ENCODE peak calls at places on chromosomes 11 and 22, in seven cellular contexts. One of them, this sample, is unnamed.
A peak's percentile ranks its signal among the peaks of the same experiment; 100 is the strongest.

GRCh38 chr11:64868904-64869570 is 9.4 kb downstream of the EHD1 start:
- DNase-seq in glutamatergic neuron: no peak
- DNase-seq in coronary artery: no peak
- DNase-seq in DND-41: no peak
- DNase-seq in K562: no peak
- DNase-seq in GM06990: peak; percentile 61
- DNase-seq in spleen: peak; percentile 84
- DNase-seq in this sample: no peak

GRCh38 chr11:96257972-96258951 is 84.7 kb downstream of the MAML2 start:
- DNase-seq in K562: no peak
- DNase-seq in coronary artery: no peak
- DNase-seq in DND-41: peak; percentile 78
- DNase-seq in glutamatergic neuron: no peak
- DNase-seq in spleen: no peak
- DNase-seq in GM06990: peak; percentile 40
- DNase-seq in this sample: peak; percentile 49

GRCh38 chr11:64745219-64745522 is 1.2 kb upstream of the RASGRP2 start:
- DNase-seq in GM06990: peak; percentile 76
- DNase-seq in coronary artery: no peak
- DNase-seq in spleen: peak; percentile 100
- DNase-seq in DND-41: peak; percentile 98
- DNase-seq in glutamatergic neuron: no peak
- DNase-seq in K562: no peak
- DNase-seq in this sample: no peak

GRCh38 chr11:11370263-11371060 is 17.4 kb upstream of the CSNK2A3 start:
- DNase-seq in K562: no peak
- DNase-seq in glutamatergic neuron: no peak
- DNase-seq in coronary artery: no peak
- DNase-seq in spleen: no peak
- DNase-seq in DND-41: no peak
- DNase-seq in GM06990: peak; percentile 12
- DNase-seq in this sample: peak; percentile 18

GRCh38 chr11:45161252-45162063 is 15.0 kb downstream of the PRDM11 start:
- DNase-seq in coronary artery: no peak
- DNase-seq in DND-41: no peak
- DNase-seq in glutamatergic neuron: no peak
- DNase-seq in K562: no peak
- DNase-seq in GM06990: no peak
- DNase-seq in spleen: peak; percentile 72
- DNase-seq in this sample: no peak

GRCh38 chr11:86176165-86176884 is 68.2 kb upstream of the EED start:
- DNase-seq in GM06990: peak; percentile 37
- DNase-seq in coronary artery: no peak
- DNase-seq in spleen: no peak
- DNase-seq in glutamatergic neuron: no peak
- DNase-seq in DND-41: no peak
- DNase-seq in K562: peak; percentile 74
- DNase-seq in this sample: peak; percentile 60

GRCh38 chr11:62153087-62153395 is 29.2 kb downstream of the INCENP start:
- DNase-seq in GM06990: no peak
- DNase-seq in DND-41: no peak
- DNase-seq in glutamatergic neuron: no peak
- DNase-seq in spleen: no peak
- DNase-seq in K562: no peak
- DNase-seq in coronary artery: no peak
- DNase-seq in this sample: no peak

GRCh38 chr11:19160839-19161238 is 40.9 kb downstream of the CSRP3 start:
- DNase-seq in GM06990: no peak
- DNase-seq in K562: no peak
- DNase-seq in spleen: no peak
- DNase-seq in DND-41: no peak
- DNase-seq in glutamatergic neuron: no peak
- DNase-seq in coronary artery: no peak
- DNase-seq in this sample: no peak

GRCh38 chr11:65428578-65429068 is 6.0 kb downstream of the NEAT1 start:
- DNase-seq in DND-41: no peak
- DNase-seq in coronary artery: peak; percentile 75
- DNase-seq in glutamatergic neuron: no peak
- DNase-seq in K562: no peak
- DNase-seq in GM06990: peak; percentile 37
- DNase-seq in spleen: peak; percentile 74
- DNase-seq in this sample: no peak

GRCh38 chr22:50008151-50009040 is 4.2 kb downstream of the IL17REL start:
- DNase-seq in GM06990: no peak
- DNase-seq in coronary artery: no peak
- DNase-seq in DND-41: no peak
- DNase-seq in spleen: no peak
- DNase-seq in K562: no peak
- DNase-seq in glutamatergic neuron: no peak
- DNase-seq in this sample: no peak

GRCh38 chr22:31288496-31289235 is 3.6 kb downstream of the PIK3IP1 start:
- DNase-seq in spleen: no peak
- DNase-seq in DND-41: no peak
- DNase-seq in glutamatergic neuron: no peak
- DNase-seq in GM06990: no peak
- DNase-seq in coronary artery: no peak
- DNase-seq in K562: no peak
- DNase-seq in this sample: no peak

GRCh38 chr22:46349681-46350080 is 14.2 kb downstream of the TRMU start:
- DNase-seq in glutamatergic neuron: no peak
- DNase-seq in K562: no peak
- DNase-seq in spleen: peak; percentile 42
- DNase-seq in GM06990: no peak
- DNase-seq in coronary artery: no peak
- DNase-seq in DND-41: no peak
- DNase-seq in this sample: no peak

GRCh38 chr11:46778416-46778815 is 59.4 kb downstream of the F2 start:
- DNase-seq in K562: no peak
- DNase-seq in DND-41: no peak
- DNase-seq in GM06990: no peak
- DNase-seq in glutamatergic neuron: no peak
- DNase-seq in coronary artery: no peak
- DNase-seq in spleen: no peak
- DNase-seq in this sample: no peak

GRCh38 chr11:90867416-90867815 is 644.6 kb upstream of the CHORDC1 start:
- DNase-seq in K562: no peak
- DNase-seq in GM06990: no peak
- DNase-seq in DND-41: no peak
- DNase-seq in spleen: no peak
- DNase-seq in coronary artery: no peak
- DNase-seq in glutamatergic neuron: no peak
- DNase-seq in this sample: no peak

GRCh38 chr22:42901790-42902508 is 44.9 kb upstream of the ARFGAP3 start:
- DNase-seq in DND-41: no peak
- DNase-seq in coronary artery: no peak
- DNase-seq in GM06990: no peak
- DNase-seq in K562: peak; percentile 15
- DNase-seq in glutamatergic neuron: no peak
- DNase-seq in spleen: no peak
- DNase-seq in this sample: no peak
- TF ChIP-seq CTCF in DND-41: peak; percentile 45
- TF ChIP-seq CTCF in coronary artery: no peak
- TF ChIP-seq CTCF in GM06990: peak; percentile 50
- TF ChIP-seq CTCF in K562: peak; percentile 27
- TF ChIP-seq CTCF in glutamatergic neuron: peak; percentile 52
- TF ChIP-seq CTCF in spleen: peak; percentile 38
- TF ChIP-seq CTCF in this sample: peak; percentile 33

GRCh38 chr11:77411717-77412441 is 62.0 kb downstream of the PAK1 start:
- DNase-seq in coronary artery: peak; percentile 86
- DNase-seq in glutamatergic neuron: peak; percentile 84
- DNase-seq in K562: peak; percentile 62
- DNase-seq in GM06990: peak; percentile 87
- DNase-seq in spleen: peak; percentile 98
- DNase-seq in DND-41: peak; percentile 92
- DNase-seq in this sample: peak; percentile 75
- TF ChIP-seq CTCF in coronary artery: no peak
- TF ChIP-seq CTCF in glutamatergic neuron: no peak
- TF ChIP-seq CTCF in K562: no peak
- TF ChIP-seq CTCF in GM06990: peak; percentile 40
- TF ChIP-seq CTCF in spleen: no peak
- TF ChIP-seq CTCF in DND-41: peak; percentile 50
- TF ChIP-seq CTCF in this sample: peak; percentile 31

GRCh38 chr11:32154275-32154674 is 63.4 kb downstream of the RCN1 start:
- DNase-seq in DND-41: no peak
- DNase-seq in spleen: no peak
- DNase-seq in coronary artery: no peak
- DNase-seq in glutamatergic neuron: no peak
- DNase-seq in K562: no peak
- DNase-seq in GM06990: no peak
- DNase-seq in this sample: peak; percentile 27
- TF ChIP-seq CTCF in DND-41: no peak
- TF ChIP-seq CTCF in spleen: no peak
- TF ChIP-seq CTCF in coronary artery: no peak
- TF ChIP-seq CTCF in glutamatergic neuron: no peak
- TF ChIP-seq CTCF in K562: peak; percentile 38
- TF ChIP-seq CTCF in GM06990: peak; percentile 24
- TF ChIP-seq CTCF in this sample: peak; percentile 34

GRCh38 chr11:127470485-127470884 is 469.9 kb upstream of the KIRREL3 start:
- DNase-seq in DND-41: peak; percentile 44
- DNase-seq in coronary artery: no peak
- DNase-seq in glutamatergic neuron: peak; percentile 60
- DNase-seq in GM06990: no peak
- DNase-seq in spleen: no peak
- DNase-seq in K562: no peak
- DNase-seq in this sample: no peak

GRCh38 chr11:127474735-127475134 is 474.2 kb upstream of the KIRREL3 start:
- DNase-seq in GM06990: no peak
- DNase-seq in K562: no peak
- DNase-seq in glutamatergic neuron: no peak
- DNase-seq in coronary artery: no peak
- DNase-seq in DND-41: no peak
- DNase-seq in spleen: no peak
- DNase-seq in this sample: no peak

GRCh38 chr11:127471662-127472061 is 471.1 kb upstream of the KIRREL3 start:
- DNase-seq in glutamatergic neuron: no peak
- DNase-seq in DND-41: no peak
- DNase-seq in GM06990: no peak
- DNase-seq in K562: no peak
- DNase-seq in coronary artery: no peak
- DNase-seq in spleen: no peak
- DNase-seq in this sample: no peak
- TF ChIP-seq CTCF in glutamatergic neuron: peak; percentile 26
- TF ChIP-seq CTCF in DND-41: peak; percentile 34
- TF ChIP-seq CTCF in GM06990: peak; percentile 35
- TF ChIP-seq CTCF in K562: no peak
- TF ChIP-seq CTCF in coronary artery: no peak
- TF ChIP-seq CTCF in spleen: no peak
- TF ChIP-seq CTCF in this sample: peak; percentile 3

GRCh38 chr11:83819936-83820549 is 533.9 kb upstream of the CCDC90B start:
- DNase-seq in spleen: no peak
- DNase-seq in coronary artery: no peak
- DNase-seq in DND-41: no peak
- DNase-seq in glutamatergic neuron: no peak
- DNase-seq in GM06990: no peak
- DNase-seq in K562: peak; percentile 10
- DNase-seq in this sample: peak; percentile 12
- TF ChIP-seq CTCF in spleen: peak; percentile 32
- TF ChIP-seq CTCF in coronary artery: peak; percentile 54
- TF ChIP-seq CTCF in DND-41: peak; percentile 67
- TF ChIP-seq CTCF in glutamatergic neuron: peak; percentile 63
- TF ChIP-seq CTCF in GM06990: peak; percentile 28
- TF ChIP-seq CTCF in K562: peak; percentile 82
- TF ChIP-seq CTCF in this sample: peak; percentile 53

GRCh38 chr11:42764936-42765335 is 546.9 kb upstream of the API5 start:
- DNase-seq in spleen: no peak
- DNase-seq in DND-41: no peak
- DNase-seq in glutamatergic neuron: no peak
- DNase-seq in GM06990: no peak
- DNase-seq in K562: no peak
- DNase-seq in coronary artery: no peak
- DNase-seq in this sample: no peak
- TF ChIP-seq CTCF in spleen: no peak
- TF ChIP-seq CTCF in DND-41: no peak
- TF ChIP-seq CTCF in glutamatergic neuron: no peak
- TF ChIP-seq CTCF in GM06990: no peak
- TF ChIP-seq CTCF in K562: no peak
- TF ChIP-seq CTCF in coronary artery: no peak
- TF ChIP-seq CTCF in this sample: no peak

DNA sequence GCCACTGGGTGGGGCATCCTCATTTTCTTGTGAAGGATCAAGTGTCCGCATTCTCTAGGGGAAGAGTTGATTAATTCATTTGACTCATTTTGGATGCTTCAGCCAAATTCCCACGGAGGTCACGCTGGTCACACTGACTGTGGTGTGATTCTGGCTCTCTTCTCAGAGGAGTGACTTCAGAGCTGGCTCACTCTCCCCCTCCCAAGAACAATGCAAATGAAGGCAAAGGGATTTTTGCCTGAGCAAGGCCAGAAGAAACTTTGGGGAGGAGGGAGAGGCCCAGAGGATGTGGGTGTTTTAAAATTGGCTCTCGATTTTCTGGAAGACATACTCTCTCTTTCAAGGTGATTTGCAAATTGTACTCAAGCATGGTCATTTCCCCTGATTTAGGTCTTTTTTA is 51.1 kb upstream of the LMO2 start:
- DNase-seq in spleen: no peak
- DNase-seq in glutamatergic neuron: no peak
- DNase-seq in K562: no peak
- DNase-seq in coronary artery: no peak
- DNase-seq in DND-41: no peak
- DNase-seq in GM06990: peak; percentile 37
- DNase-seq in this sample: peak; percentile 61
- TF ChIP-seq CTCF in spleen: no peak
- TF ChIP-seq CTCF in glutamatergic neuron: no peak
- TF ChIP-seq CTCF in K562: no peak
- TF ChIP-seq CTCF in coronary artery: no peak
- TF ChIP-seq CTCF in DND-41: no peak
- TF ChIP-seq CTCF in GM06990: no peak
- TF ChIP-seq CTCF in this sample: no peak

DNA sequence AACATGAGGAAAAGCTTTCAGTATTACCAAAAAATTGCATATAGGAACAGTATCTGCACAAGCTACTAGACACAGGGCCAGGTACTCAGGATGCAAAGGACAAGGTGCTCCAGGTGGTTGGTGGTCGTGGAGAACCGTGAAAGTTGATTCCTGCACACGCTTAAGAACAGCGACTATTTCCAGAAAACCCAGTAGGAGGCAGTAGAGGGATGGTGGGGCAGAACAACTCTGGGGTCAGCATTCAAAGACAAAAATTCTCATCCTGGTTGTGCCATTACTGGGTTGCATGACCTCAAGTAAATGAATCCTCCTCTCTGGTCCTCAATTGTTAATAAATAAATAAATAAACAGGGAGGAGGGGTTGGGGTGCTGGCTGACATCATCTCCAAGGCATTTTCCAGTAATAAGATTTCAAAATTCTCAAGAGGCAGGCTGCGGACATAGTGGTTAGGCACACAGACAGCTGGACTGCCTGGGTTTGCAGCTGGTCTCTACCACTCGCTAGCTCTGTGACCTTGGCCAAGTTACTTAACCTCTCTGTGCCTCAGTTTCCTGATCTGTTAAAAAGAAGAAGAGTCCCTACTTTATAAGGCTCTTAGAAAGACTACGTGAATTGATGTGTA is 89.6 kb downstream of the ISX start:
- DNase-seq in GM06990: no peak
- DNase-seq in DND-41: no peak
- DNase-seq in coronary artery: no peak
- DNase-seq in K562: peak; percentile 33
- DNase-seq in spleen: no peak
- DNase-seq in glutamatergic neuron: no peak
- DNase-seq in this sample: no peak
- TF ChIP-seq CTCF in GM06990: peak; percentile 12
- TF ChIP-seq CTCF in DND-41: peak; percentile 51
- TF ChIP-seq CTCF in coronary artery: no peak
- TF ChIP-seq CTCF in K562: peak; percentile 47
- TF ChIP-seq CTCF in spleen: no peak
- TF ChIP-seq CTCF in glutamatergic neuron: peak; percentile 18
- TF ChIP-seq CTCF in this sample: no peak

GRCh38 chr11:20874358-20874757 is 205.0 kb downstream of the NELL1 start:
- DNase-seq in DND-41: no peak
- DNase-seq in GM06990: no peak
- DNase-seq in glutamatergic neuron: no peak
- DNase-seq in spleen: no peak
- DNase-seq in K562: no peak
- DNase-seq in coronary artery: no peak
- DNase-seq in this sample: no peak
- TF ChIP-seq CTCF in DND-41: no peak
- TF ChIP-seq CTCF in GM06990: peak; percentile 23
- TF ChIP-seq CTCF in glutamatergic neuron: no peak
- TF ChIP-seq CTCF in spleen: no peak
- TF ChIP-seq CTCF in K562: no peak
- TF ChIP-seq CTCF in coronary artery: no peak
- TF ChIP-seq CTCF in this sample: no peak

This sample was measured in GM13977.